ENCODE peak calls at places on chromosomes 13 and 19, in nine cellular contexts. Q, S, V, Y, P, N, E, O and L are unnamed samples.

GRCh38 chr19:46221981-46222610 is 7.4 kb upstream of the IGFL1 start:
- DNase-seq in Q (peak), S (peak), V (peak), Y (peak), P (no peak), N (peak), E (peak), O (peak), L (no peak)

GRCh38 chr13:94682229-94682628 is 30.1 kb downstream of the SOX21 start:
- DNase-seq in Q (no peak), S (no peak), V (no peak), Y (no peak), P (no peak), N (no peak), E (no peak), O (no peak), L (no peak)

GRCh38 chr19:31154021-31154420 is 195.2 kb downstream of the TSHZ3 start:
- DNase-seq in Q (peak), S (no peak), V (peak), Y (peak), P (no peak), N (no peak), E (peak), O (peak), L (no peak)

GRCh38 chr19:38143847-38144246 is 80.2 kb downstream of the DPF1 start:
- DNase-seq in Q (no peak), S (no peak), V (no peak), Y (no peak), P (no peak), N (no peak), E (no peak), O (no peak), L (no peak)

GRCh38 chr19:47323872-47324271 is 8.1 kb upstream of the C5AR2 start:
- DNase-seq in Q (no peak), S (no peak), V (no peak), Y (no peak), P (no peak), N (no peak), E (no peak), O (no peak), L (no peak)

GRCh38 chr13:113860051-113860471 is 3.8 kb downstream of the GAS6 start:
- DNase-seq in Q (no peak), S (no peak), V (no peak), Y (no peak), P (no peak), N (no peak), E (no peak), O (no peak), L (no peak)

GRCh38 chr19:33186835-33187540 is 7.1 kb upstream of the LRP3 start:
- DNase-seq in Q (no peak), S (no peak), V (no peak), Y (no peak), P (no peak), N (peak), E (no peak), O (no peak), L (no peak)

GRCh38 chr19:44607049-44607448 is 6.3 kb upstream of the IGSF23 start:
- DNase-seq in Q (no peak), S (peak), V (no peak), Y (peak), P (no peak), N (no peak), E (peak), O (no peak), L (no peak)

GRCh38 chr19:33752945-33753344 is 43.7 kb upstream of the KCTD15 start:
- DNase-seq in Q (no peak), S (no peak), V (no peak), Y (no peak), P (no peak), N (no peak), E (no peak), O (no peak), L (no peak)

GRCh38 chr13:36130168-36130541 is 1.0 kb downstream of the DCLK1 start:
- DNase-seq in Q (no peak), S (no peak), V (no peak), Y (no peak), P (no peak), N (no peak), E (no peak), O (no peak), L (no peak)

GRCh38 chr19:2495130-2495641 is 19.3 kb downstream of the GADD45B start:
- DNase-seq in Q (peak), S (no peak), V (no peak), Y (peak), P (no peak), N (peak), E (peak), O (peak), L (no peak)

GRCh38 chr19:38004505-38005223 is 97.7 kb downstream of the SIPA1L3 start:
- DNase-seq in Q (peak), S (peak), V (peak), Y (peak), P (no peak), N (peak), E (peak), O (peak), L (peak)

GRCh38 chr19:15098505-15098904 is 8.7 kb upstream of the SYDE1 start:
- DNase-seq in Q (no peak), S (no peak), V (peak), Y (no peak), P (no peak), N (no peak), E (no peak), O (no peak), L (no peak)

GRCh38 chr19:38478273-38478971 is 44.9 kb downstream of the RYR1 start:
- DNase-seq in Q (peak), S (peak), V (no peak), Y (peak), P (no peak), N (no peak), E (peak), O (no peak), L (peak)

GRCh38 chr19:5090780-5091575 is 122.1 kb downstream of the KDM4B start:
- DNase-seq in Q (no peak), S (peak), V (no peak), Y (peak), P (peak), N (peak), E (peak), O (no peak), L (no peak)

GRCh38 chr19:11563530-11563929 is 4.5 kb upstream of the ELOF1 start:
- DNase-seq in Q (no peak), S (no peak), V (no peak), Y (no peak), P (no peak), N (no peak), E (no peak), O (no peak), L (no peak)

GRCh38 chr13:20271441-20271840 is 39.3 kb upstream of the GJB6 start:
- DNase-seq in Q (no peak), S (no peak), V (no peak), Y (no peak), P (no peak), N (no peak), E (no peak), O (no peak), L (no peak)

GRCh38 chr13:99269627-99270252 is 11.6 kb upstream of the GPR18 start:
- DNase-seq in Q (peak), S (peak), V (no peak), Y (peak), P (no peak), N (no peak), E (peak), O (peak), L (no peak)

GRCh38 chr19:3360494-3361383 is 5.6 kb upstream of the NFIC start:
- DNase-seq in Q (peak), S (peak), V (no peak), Y (peak), P (peak), N (peak), E (peak), O (no peak), L (no peak)

GRCh38 chr19:51978882-51979281 is 7.8 kb downstream of the ZNF350 start:
- DNase-seq in Q (no peak), S (no peak), V (no peak), Y (no peak), P (no peak), N (no peak), E (no peak), O (no peak), L (no peak)

GRCh38 chr13:48412100-48412556 is 785 bp downstream of the LPAR6 start:
- DNase-seq in Q (peak), S (peak), V (no peak), Y (peak), P (no peak), N (no peak), E (peak), O (peak), L (no peak)

GRCh38 chr19:19591133-19591825 is 27.2 kb downstream of the PBX4 start:
- DNase-seq in Q (peak), S (peak), V (peak), Y (peak), P (peak), N (no peak), E (peak), O (peak), L (no peak)

GRCh38 chr13:30443957-30444404 is 21.7 kb downstream of the UBE2L5 start:
- DNase-seq in Q (no peak), S (peak), V (no peak), Y (no peak), P (no peak), N (no peak), E (no peak), O (no peak), L (no peak)

GRCh38 chr19:1041272-1041834 is 1.4 kb downstream of the ABCA7 start:
- DNase-seq in Q (no peak), S (no peak), V (no peak), Y (no peak), P (no peak), N (no peak), E (no peak), O (no peak), L (no peak)

GRCh38 chr19:1041835-1042685 is 2.2 kb downstream of the ABCA7 start:
- DNase-seq in Q (no peak), S (peak), V (peak), Y (peak), P (no peak), N (no peak), E (peak), O (no peak), L (no peak)

GRCh38 chr19:1038995-1039645 is 787 bp upstream of the ABCA7 start:
- DNase-seq in Q (no peak), S (no peak), V (no peak), Y (no peak), P (no peak), N (no peak), E (no peak), O (no peak), L (no peak)

GRCh38 chr19:1040476-1041271 is 767 bp downstream of the ABCA7 start:
- DNase-seq in Q (peak), S (peak), V (peak), Y (peak), P (peak), N (peak), E (peak), O (peak), L (peak)

DNA sequence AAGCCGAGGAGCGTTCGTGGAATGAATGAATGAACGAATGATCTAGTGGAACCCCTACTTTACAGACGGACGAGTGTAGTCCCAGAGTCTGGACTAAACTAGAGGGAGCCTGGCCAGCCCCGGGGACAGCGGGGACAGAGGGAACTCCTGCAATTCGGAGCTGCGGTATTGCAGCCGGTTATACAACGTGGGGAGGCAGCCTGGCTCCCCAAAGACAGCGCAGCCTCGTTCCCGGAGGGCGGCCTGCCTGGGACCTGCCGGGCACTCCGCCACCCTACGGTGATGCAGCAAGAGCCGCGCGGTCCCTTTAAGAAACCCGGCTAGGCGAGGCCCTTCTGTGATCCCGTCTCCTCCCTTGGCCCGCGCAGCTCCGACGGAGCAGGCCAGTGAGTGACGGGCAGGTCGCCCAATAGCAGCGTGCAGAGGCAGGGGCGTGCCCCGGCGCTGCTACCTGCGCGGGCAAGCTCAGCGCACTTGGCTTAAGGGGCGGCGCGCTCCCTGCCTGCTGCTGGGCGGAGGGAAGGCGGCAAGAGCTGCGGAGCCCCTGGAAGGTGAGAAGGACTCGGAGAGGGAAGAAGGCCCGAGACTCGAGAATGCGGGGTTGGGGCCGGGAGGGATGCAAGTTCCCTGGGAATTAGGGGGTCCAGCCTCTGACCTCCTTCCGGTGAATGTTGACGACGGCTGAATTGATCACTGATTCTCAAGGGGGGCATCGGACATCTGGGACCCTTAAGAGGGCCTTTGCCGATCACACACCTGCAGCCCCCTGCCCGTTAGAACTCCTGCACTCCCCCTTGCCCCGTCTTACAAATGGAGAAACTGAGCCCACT is at the start of gene ABCA7:
- DNase-seq in Q (peak), S (peak), V (peak), Y (peak), P (peak), N (peak), E (peak), O (peak), L (peak)
- TF ChIP-seq CTCF in Q (no peak), S (no peak), V (peak), Y (no peak), P (no peak), N (no peak), E (no peak), O (peak), L (peak)

DNA sequence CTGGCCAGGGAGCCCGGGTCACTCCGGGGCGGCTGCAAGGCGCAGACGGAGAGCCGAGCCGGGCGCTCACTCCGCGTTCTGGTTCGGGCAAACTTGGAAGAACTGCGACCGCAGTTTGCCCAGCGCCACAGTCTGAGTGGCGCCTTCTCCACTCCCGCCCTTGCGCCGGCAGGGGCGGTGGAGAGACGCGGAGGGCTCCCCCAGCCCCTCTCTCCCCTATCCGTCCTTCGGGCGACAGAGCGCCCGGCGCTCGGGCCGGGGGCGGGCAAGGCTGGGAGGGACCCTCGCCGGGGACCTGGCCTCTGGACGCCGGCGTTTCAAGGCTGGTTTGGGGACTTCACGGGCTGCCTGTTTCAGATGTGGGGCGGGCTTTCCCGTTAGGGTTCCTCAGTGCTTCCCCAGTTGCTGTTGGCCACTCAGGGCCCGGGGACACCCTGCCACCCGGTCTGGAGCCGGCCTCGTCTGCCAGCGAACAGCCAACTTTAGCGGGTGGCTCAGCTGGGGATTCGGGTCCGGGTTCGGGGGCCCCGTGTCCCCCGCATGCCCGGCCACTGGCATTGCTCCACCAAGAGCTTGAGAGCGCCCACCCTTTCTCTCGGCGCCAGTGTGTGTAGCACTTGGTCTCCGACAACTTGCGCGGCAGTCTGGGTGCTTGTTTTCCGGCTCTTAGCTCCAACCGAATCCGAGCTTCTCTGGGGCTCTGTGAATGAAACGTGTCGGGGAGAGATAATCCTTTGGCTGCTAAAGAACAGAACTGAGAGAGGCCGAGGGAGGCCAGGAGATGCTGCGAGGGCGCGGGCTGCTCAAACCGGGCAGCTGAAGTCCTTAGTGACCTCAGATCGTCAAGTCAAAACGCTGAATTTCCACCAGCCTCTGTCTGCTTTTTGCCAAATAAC is 1.5 kb downstream of the GPC6 start:
- DNase-seq in Q (peak), S (peak), V (peak), Y (peak), P (peak), N (peak), E (peak), O (peak), L (peak)
- TF ChIP-seq CTCF in Q (peak), S (peak), V (peak), Y (peak), P (peak), N (peak), E (peak), O (peak), L (peak)

GRCh38 chr13:34078334-34078999 is 260.5 kb downstream of the RFC3 start:
- DNase-seq in Q (no peak), S (no peak), V (no peak), Y (no peak), P (no peak), N (no peak), E (no peak), O (no peak), L (no peak)

GRCh38 chr13:34076319-34076718 is 258.4 kb downstream of the RFC3 start:
- DNase-seq in Q (no peak), S (no peak), V (no peak), Y (peak), P (no peak), N (no peak), E (no peak), O (peak), L (no peak)

DNA sequence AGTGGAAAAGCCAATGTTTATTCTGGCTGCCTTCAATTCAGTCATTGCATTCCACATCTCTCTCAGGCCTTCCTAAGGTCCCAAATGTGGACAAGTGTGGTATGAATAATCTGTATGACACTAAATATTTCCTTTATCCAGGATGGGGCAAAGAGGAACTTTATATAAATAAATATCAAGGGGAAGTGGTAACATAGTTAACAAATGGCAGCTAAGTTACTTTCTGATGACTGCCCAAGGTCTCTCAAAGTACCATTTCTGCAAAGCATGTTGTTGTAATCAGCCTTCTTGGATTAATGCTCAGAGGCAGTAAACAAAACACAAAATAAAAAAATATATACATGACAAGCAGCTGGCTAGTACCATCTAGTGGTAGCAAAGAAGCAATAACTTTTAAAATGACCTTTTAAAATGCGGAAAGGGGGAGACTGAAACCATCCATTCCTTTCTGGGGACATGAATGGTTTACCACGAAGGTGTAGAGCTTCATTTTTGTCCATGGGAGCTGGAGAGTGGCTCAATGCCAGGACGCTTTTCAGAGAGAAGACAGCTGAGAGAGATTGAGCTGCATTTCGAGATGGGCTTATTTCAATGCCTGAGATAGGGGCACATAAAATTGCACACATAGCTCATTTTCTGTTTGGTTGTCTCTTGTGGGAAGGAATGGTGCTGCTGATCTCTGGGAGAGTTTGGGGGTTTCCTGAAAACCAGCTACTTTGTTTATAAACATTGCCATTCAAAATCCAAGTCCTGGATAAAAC is 259.2 kb downstream of the RFC3 start:
- DNase-seq in Q (peak), S (peak), V (no peak), Y (peak), P (no peak), N (no peak), E (peak), O (peak), L (no peak)
- TF ChIP-seq CTCF in Q (peak), S (peak), V (peak), Y (peak), P (peak), N (peak), E (peak), O (peak), L (peak)

DNA sequence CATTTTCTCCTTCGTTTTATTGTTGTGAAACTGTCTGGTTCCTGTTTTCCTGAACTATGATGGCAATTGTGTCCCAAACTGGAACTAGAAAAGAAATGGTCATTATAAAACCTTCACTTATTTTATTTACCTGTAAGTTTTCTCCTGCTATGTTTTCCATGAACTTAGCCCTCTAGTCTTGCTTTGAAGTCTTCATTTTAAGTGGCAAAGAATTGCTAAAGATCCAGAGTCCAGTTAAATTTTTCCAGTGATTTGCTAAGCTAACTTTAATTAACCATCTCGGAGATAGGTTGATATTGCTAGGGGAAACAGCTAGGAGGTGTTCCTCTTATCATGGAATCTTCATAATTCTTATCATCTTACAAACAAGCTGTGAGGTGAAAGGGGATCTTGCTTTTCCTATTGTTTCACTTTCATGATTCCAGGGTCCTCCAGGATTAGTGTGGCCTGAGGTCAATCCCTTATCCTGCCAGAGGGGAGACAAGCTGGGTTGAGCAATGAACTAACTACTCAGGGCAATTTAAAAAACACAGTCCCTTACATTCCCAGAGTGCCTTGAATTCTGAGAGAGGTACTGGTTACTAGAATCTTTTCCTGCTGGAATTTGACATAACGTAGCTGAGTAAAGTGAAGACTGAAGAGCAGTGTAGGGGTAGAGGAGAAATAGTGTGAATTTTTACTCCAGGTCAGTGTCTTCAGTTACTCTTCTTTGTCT is 112.5 kb downstream of the ESD start:
- DNase-seq in Q (no peak), S (no peak), V (no peak), Y (no peak), P (no peak), N (no peak), E (no peak), O (no peak), L (no peak)
- TF ChIP-seq CTCF in Q (no peak), S (no peak), V (no peak), Y (no peak), P (no peak), N (no peak), E (no peak), O (no peak), L (no peak)